ENCODE peak calls at places on chromosomes 7 and 10, in nine cellular contexts. One of them, this sample, is unnamed.

GRCh38 chr10:22463255-22463654 is 118.0 kb downstream of the SPAG6 start:
- DNase-seq in stimulated activated CD8-positive, alpha-beta memory T cell treated with anti-CD3 and anti-CD28 coated beads, Interleukin-7, amount 100 ng/mL, for 48 hours: no peak
- DNase-seq in stimulated activated naive CD8-positive, alpha-beta T cell treated with anti-CD3 and anti-CD28 coated beads, Interleukin-15, Interleukin-2, amounts not matched to agents 100 U/mL and 50 U/mL, for 24 hours: no peak
- DNase-seq in AG04450: no peak
- DNase-seq in Panc1: no peak
- DNase-seq in suprapubic skin: no peak
- DNase-seq in neural crest cell: no peak
- DNase-seq in dorsolateral prefrontal cortex: no peak
- DNase-seq in left cardiac atrium: no peak
- DNase-seq in this sample: no peak

GRCh38 chr10:51718804-51719291 is 19.5 kb upstream of the CSTF2T start:
- DNase-seq in AG04450: peak
- DNase-seq in suprapubic skin: no peak
- DNase-seq in stimulated activated CD8-positive, alpha-beta memory T cell treated with anti-CD3 and anti-CD28 coated beads, Interleukin-7, amount 100 ng/mL, for 48 hours: no peak
- DNase-seq in stimulated activated naive CD8-positive, alpha-beta T cell treated with anti-CD3 and anti-CD28 coated beads, Interleukin-15, Interleukin-2, amounts not matched to agents 100 U/mL and 50 U/mL, for 24 hours: no peak
- DNase-seq in Panc1: no peak
- DNase-seq in neural crest cell: no peak
- DNase-seq in left cardiac atrium: no peak
- DNase-seq in dorsolateral prefrontal cortex: no peak
- DNase-seq in this sample: no peak

GRCh38 chr7:77550586-77550985 is 13.5 kb downstream of the PTPN12 start:
- DNase-seq in suprapubic skin: no peak
- DNase-seq in AG04450: no peak
- DNase-seq in dorsolateral prefrontal cortex: no peak
- DNase-seq in left cardiac atrium: no peak
- DNase-seq in neural crest cell: no peak
- DNase-seq in stimulated activated CD8-positive, alpha-beta memory T cell treated with anti-CD3 and anti-CD28 coated beads, Interleukin-7, amount 100 ng/mL, for 48 hours: no peak
- DNase-seq in Panc1: no peak
- DNase-seq in stimulated activated naive CD8-positive, alpha-beta T cell treated with anti-CD3 and anti-CD28 coated beads, Interleukin-15, Interleukin-2, amounts not matched to agents 100 U/mL and 50 U/mL, for 24 hours: no peak
- DNase-seq in this sample: no peak

GRCh38 chr7:107045980-107046379 is 1.5 kb downstream of the PRKAR2B start:
- DNase-seq in dorsolateral prefrontal cortex: no peak
- DNase-seq in suprapubic skin: no peak
- DNase-seq in stimulated activated naive CD8-positive, alpha-beta T cell treated with anti-CD3 and anti-CD28 coated beads, Interleukin-15, Interleukin-2, amounts not matched to agents 100 U/mL and 50 U/mL, for 24 hours: no peak
- DNase-seq in left cardiac atrium: no peak
- DNase-seq in stimulated activated CD8-positive, alpha-beta memory T cell treated with anti-CD3 and anti-CD28 coated beads, Interleukin-7, amount 100 ng/mL, for 48 hours: no peak
- DNase-seq in AG04450: peak
- DNase-seq in Panc1: no peak
- DNase-seq in neural crest cell: no peak
- DNase-seq in this sample: no peak

GRCh38 chr7:41507686-41508268 is 195.1 kb downstream of the INHBA start:
- DNase-seq in dorsolateral prefrontal cortex: no peak
- DNase-seq in neural crest cell: no peak
- DNase-seq in stimulated activated naive CD8-positive, alpha-beta T cell treated with anti-CD3 and anti-CD28 coated beads, Interleukin-15, Interleukin-2, amounts not matched to agents 100 U/mL and 50 U/mL, for 24 hours: no peak
- DNase-seq in Panc1: no peak
- DNase-seq in left cardiac atrium: no peak
- DNase-seq in suprapubic skin: no peak
- DNase-seq in stimulated activated CD8-positive, alpha-beta memory T cell treated with anti-CD3 and anti-CD28 coated beads, Interleukin-7, amount 100 ng/mL, for 48 hours: no peak
- DNase-seq in AG04450: no peak
- DNase-seq in this sample: no peak

GRCh38 chr7:47379629-47380324 is 202.1 kb downstream of the TNS3 start:
- DNase-seq in dorsolateral prefrontal cortex: peak
- DNase-seq in AG04450: peak
- DNase-seq in stimulated activated naive CD8-positive, alpha-beta T cell treated with anti-CD3 and anti-CD28 coated beads, Interleukin-15, Interleukin-2, amounts not matched to agents 100 U/mL and 50 U/mL, for 24 hours: no peak
- DNase-seq in Panc1: no peak
- DNase-seq in suprapubic skin: no peak
- DNase-seq in left cardiac atrium: peak
- DNase-seq in stimulated activated CD8-positive, alpha-beta memory T cell treated with anti-CD3 and anti-CD28 coated beads, Interleukin-7, amount 100 ng/mL, for 48 hours: no peak
- DNase-seq in neural crest cell: peak
- DNase-seq in this sample: no peak

GRCh38 chr7:121797283-121798037 is 75.5 kb upstream of the PTPRZ1 start:
- DNase-seq in stimulated activated naive CD8-positive, alpha-beta T cell treated with anti-CD3 and anti-CD28 coated beads, Interleukin-15, Interleukin-2, amounts not matched to agents 100 U/mL and 50 U/mL, for 24 hours: no peak
- DNase-seq in AG04450: no peak
- DNase-seq in dorsolateral prefrontal cortex: peak
- DNase-seq in neural crest cell: peak
- DNase-seq in stimulated activated CD8-positive, alpha-beta memory T cell treated with anti-CD3 and anti-CD28 coated beads, Interleukin-7, amount 100 ng/mL, for 48 hours: no peak
- DNase-seq in suprapubic skin: no peak
- DNase-seq in left cardiac atrium: no peak
- DNase-seq in Panc1: no peak
- DNase-seq in this sample: no peak

GRCh38 chr10:84348860-84349259 is 20.5 kb downstream of the CCSER2 start:
- DNase-seq in AG04450: no peak
- DNase-seq in suprapubic skin: no peak
- DNase-seq in dorsolateral prefrontal cortex: no peak
- DNase-seq in stimulated activated CD8-positive, alpha-beta memory T cell treated with anti-CD3 and anti-CD28 coated beads, Interleukin-7, amount 100 ng/mL, for 48 hours: no peak
- DNase-seq in Panc1: no peak
- DNase-seq in stimulated activated naive CD8-positive, alpha-beta T cell treated with anti-CD3 and anti-CD28 coated beads, Interleukin-15, Interleukin-2, amounts not matched to agents 100 U/mL and 50 U/mL, for 24 hours: no peak
- DNase-seq in left cardiac atrium: no peak
- DNase-seq in neural crest cell: no peak
- DNase-seq in this sample: no peak

GRCh38 chr10:113681533-113682470 is 2.1 kb downstream of the CASP7 start:
- DNase-seq in stimulated activated CD8-positive, alpha-beta memory T cell treated with anti-CD3 and anti-CD28 coated beads, Interleukin-7, amount 100 ng/mL, for 48 hours: peak
- DNase-seq in left cardiac atrium: no peak
- DNase-seq in AG04450: no peak
- DNase-seq in dorsolateral prefrontal cortex: no peak
- DNase-seq in suprapubic skin: no peak
- DNase-seq in neural crest cell: no peak
- DNase-seq in Panc1: no peak
- DNase-seq in stimulated activated naive CD8-positive, alpha-beta T cell treated with anti-CD3 and anti-CD28 coated beads, Interleukin-15, Interleukin-2, amounts not matched to agents 100 U/mL and 50 U/mL, for 24 hours: peak
- DNase-seq in this sample: no peak

GRCh38 chr7:128135275-128136214 is 104.3 kb upstream of the LRRC4 start:
- DNase-seq in dorsolateral prefrontal cortex: peak
- DNase-seq in AG04450: no peak
- DNase-seq in neural crest cell: peak
- DNase-seq in stimulated activated naive CD8-positive, alpha-beta T cell treated with anti-CD3 and anti-CD28 coated beads, Interleukin-15, Interleukin-2, amounts not matched to agents 100 U/mL and 50 U/mL, for 24 hours: peak
- DNase-seq in suprapubic skin: no peak
- DNase-seq in left cardiac atrium: peak
- DNase-seq in stimulated activated CD8-positive, alpha-beta memory T cell treated with anti-CD3 and anti-CD28 coated beads, Interleukin-7, amount 100 ng/mL, for 48 hours: peak
- DNase-seq in Panc1: no peak
- DNase-seq in this sample: no peak

GRCh38 chr7:7841027-7841426 is 122.6 kb upstream of the RPA3 start:
- DNase-seq in Panc1: no peak
- DNase-seq in stimulated activated CD8-positive, alpha-beta memory T cell treated with anti-CD3 and anti-CD28 coated beads, Interleukin-7, amount 100 ng/mL, for 48 hours: no peak
- DNase-seq in AG04450: no peak
- DNase-seq in neural crest cell: no peak
- DNase-seq in suprapubic skin: no peak
- DNase-seq in stimulated activated naive CD8-positive, alpha-beta T cell treated with anti-CD3 and anti-CD28 coated beads, Interleukin-15, Interleukin-2, amounts not matched to agents 100 U/mL and 50 U/mL, for 24 hours: no peak
- DNase-seq in dorsolateral prefrontal cortex: no peak
- DNase-seq in left cardiac atrium: no peak
- DNase-seq in this sample: no peak

GRCh38 chr10:132408823-132409666 is 12.0 kb downstream of the PWWP2B start:
- DNase-seq in stimulated activated naive CD8-positive, alpha-beta T cell treated with anti-CD3 and anti-CD28 coated beads, Interleukin-15, Interleukin-2, amounts not matched to agents 100 U/mL and 50 U/mL, for 24 hours: no peak
- DNase-seq in Panc1: no peak
- DNase-seq in neural crest cell: no peak
- DNase-seq in stimulated activated CD8-positive, alpha-beta memory T cell treated with anti-CD3 and anti-CD28 coated beads, Interleukin-7, amount 100 ng/mL, for 48 hours: no peak
- DNase-seq in dorsolateral prefrontal cortex: no peak
- DNase-seq in left cardiac atrium: no peak
- DNase-seq in suprapubic skin: no peak
- DNase-seq in AG04450: no peak
- DNase-seq in this sample: no peak

GRCh38 chr7:66571568-66571967 is 57.1 kb upstream of the KCTD7 start:
- DNase-seq in left cardiac atrium: no peak
- DNase-seq in suprapubic skin: no peak
- DNase-seq in dorsolateral prefrontal cortex: no peak
- DNase-seq in stimulated activated naive CD8-positive, alpha-beta T cell treated with anti-CD3 and anti-CD28 coated beads, Interleukin-15, Interleukin-2, amounts not matched to agents 100 U/mL and 50 U/mL, for 24 hours: no peak
- DNase-seq in AG04450: no peak
- DNase-seq in neural crest cell: no peak
- DNase-seq in Panc1: no peak
- DNase-seq in stimulated activated CD8-positive, alpha-beta memory T cell treated with anti-CD3 and anti-CD28 coated beads, Interleukin-7, amount 100 ng/mL, for 48 hours: no peak
- DNase-seq in this sample: no peak

GRCh38 chr7:101167645-101168411 is 2.5 kb upstream of the VGF start:
- DNase-seq in left cardiac atrium: no peak
- DNase-seq in stimulated activated naive CD8-positive, alpha-beta T cell treated with anti-CD3 and anti-CD28 coated beads, Interleukin-15, Interleukin-2, amounts not matched to agents 100 U/mL and 50 U/mL, for 24 hours: no peak
- DNase-seq in AG04450: no peak
- DNase-seq in Panc1: no peak
- DNase-seq in stimulated activated CD8-positive, alpha-beta memory T cell treated with anti-CD3 and anti-CD28 coated beads, Interleukin-7, amount 100 ng/mL, for 48 hours: no peak
- DNase-seq in neural crest cell: no peak
- DNase-seq in suprapubic skin: no peak
- DNase-seq in dorsolateral prefrontal cortex: no peak
- DNase-seq in this sample: no peak

GRCh38 chr10:94193466-94193924 is 169.2 kb downstream of the NOC3L start:
- DNase-seq in dorsolateral prefrontal cortex: no peak
- DNase-seq in Panc1: no peak
- DNase-seq in neural crest cell: no peak
- DNase-seq in AG04450: peak
- DNase-seq in stimulated activated naive CD8-positive, alpha-beta T cell treated with anti-CD3 and anti-CD28 coated beads, Interleukin-15, Interleukin-2, amounts not matched to agents 100 U/mL and 50 U/mL, for 24 hours: no peak
- DNase-seq in left cardiac atrium: no peak
- DNase-seq in suprapubic skin: no peak
- DNase-seq in stimulated activated CD8-positive, alpha-beta memory T cell treated with anti-CD3 and anti-CD28 coated beads, Interleukin-7, amount 100 ng/mL, for 48 hours: no peak
- DNase-seq in this sample: no peak

GRCh38 chr10:126153686-126154628 is 234.3 kb downstream of the ADAM12 start:
- DNase-seq in neural crest cell: no peak
- DNase-seq in suprapubic skin: no peak
- DNase-seq in AG04450: no peak
- DNase-seq in Panc1: no peak
- DNase-seq in left cardiac atrium: no peak
- DNase-seq in dorsolateral prefrontal cortex: no peak
- DNase-seq in stimulated activated CD8-positive, alpha-beta memory T cell treated with anti-CD3 and anti-CD28 coated beads, Interleukin-7, amount 100 ng/mL, for 48 hours: no peak
- DNase-seq in stimulated activated naive CD8-positive, alpha-beta T cell treated with anti-CD3 and anti-CD28 coated beads, Interleukin-15, Interleukin-2, amounts not matched to agents 100 U/mL and 50 U/mL, for 24 hours: no peak
- DNase-seq in this sample: no peak

GRCh38 chr7:80089341-80089740 is 45.3 kb upstream of the GNAI1 start:
- DNase-seq in neural crest cell: no peak
- DNase-seq in Panc1: no peak
- DNase-seq in stimulated activated naive CD8-positive, alpha-beta T cell treated with anti-CD3 and anti-CD28 coated beads, Interleukin-15, Interleukin-2, amounts not matched to agents 100 U/mL and 50 U/mL, for 24 hours: no peak
- DNase-seq in AG04450: no peak
- DNase-seq in dorsolateral prefrontal cortex: no peak
- DNase-seq in suprapubic skin: no peak
- DNase-seq in stimulated activated CD8-positive, alpha-beta memory T cell treated with anti-CD3 and anti-CD28 coated beads, Interleukin-7, amount 100 ng/mL, for 48 hours: no peak
- DNase-seq in left cardiac atrium: no peak
- DNase-seq in this sample: no peak

GRCh38 chr7:101399759-101400158 is 37.1 kb downstream of the COL26A1 start:
- DNase-seq in Panc1: no peak
- DNase-seq in AG04450: no peak
- DNase-seq in left cardiac atrium: no peak
- DNase-seq in stimulated activated CD8-positive, alpha-beta memory T cell treated with anti-CD3 and anti-CD28 coated beads, Interleukin-7, amount 100 ng/mL, for 48 hours: no peak
- DNase-seq in neural crest cell: no peak
- DNase-seq in stimulated activated naive CD8-positive, alpha-beta T cell treated with anti-CD3 and anti-CD28 coated beads, Interleukin-15, Interleukin-2, amounts not matched to agents 100 U/mL and 50 U/mL, for 24 hours: no peak
- DNase-seq in dorsolateral prefrontal cortex: no peak
- DNase-seq in suprapubic skin: no peak
- DNase-seq in this sample: no peak

GRCh38 chr7:155363852-155364600 is 66.3 kb downstream of the INSIG1 start:
- DNase-seq in stimulated activated naive CD8-positive, alpha-beta T cell treated with anti-CD3 and anti-CD28 coated beads, Interleukin-15, Interleukin-2, amounts not matched to agents 100 U/mL and 50 U/mL, for 24 hours: no peak
- DNase-seq in left cardiac atrium: peak
- DNase-seq in AG04450: no peak
- DNase-seq in stimulated activated CD8-positive, alpha-beta memory T cell treated with anti-CD3 and anti-CD28 coated beads, Interleukin-7, amount 100 ng/mL, for 48 hours: no peak
- DNase-seq in neural crest cell: no peak
- DNase-seq in dorsolateral prefrontal cortex: no peak
- DNase-seq in suprapubic skin: peak
- DNase-seq in Panc1: no peak
- DNase-seq in this sample: no peak

GRCh38 chr10:33190406-33190805 is 144.1 kb downstream of the NRP1 start:
- DNase-seq in Panc1: no peak
- DNase-seq in suprapubic skin: no peak
- DNase-seq in stimulated activated naive CD8-positive, alpha-beta T cell treated with anti-CD3 and anti-CD28 coated beads, Interleukin-15, Interleukin-2, amounts not matched to agents 100 U/mL and 50 U/mL, for 24 hours: no peak
- DNase-seq in AG04450: no peak
- DNase-seq in left cardiac atrium: no peak
- DNase-seq in neural crest cell: no peak
- DNase-seq in dorsolateral prefrontal cortex: no peak
- DNase-seq in stimulated activated CD8-positive, alpha-beta memory T cell treated with anti-CD3 and anti-CD28 coated beads, Interleukin-7, amount 100 ng/mL, for 48 hours: no peak
- DNase-seq in this sample: no peak

GRCh38 chr7:2081526-2082356 is 151.0 kb downstream of the MAD1L1 start:
- DNase-seq in AG04450: no peak
- DNase-seq in left cardiac atrium: no peak
- DNase-seq in dorsolateral prefrontal cortex: no peak
- DNase-seq in suprapubic skin: no peak
- DNase-seq in stimulated activated CD8-positive, alpha-beta memory T cell treated with anti-CD3 and anti-CD28 coated beads, Interleukin-7, amount 100 ng/mL, for 48 hours: no peak
- DNase-seq in Panc1: no peak
- DNase-seq in stimulated activated naive CD8-positive, alpha-beta T cell treated with anti-CD3 and anti-CD28 coated beads, Interleukin-15, Interleukin-2, amounts not matched to agents 100 U/mL and 50 U/mL, for 24 hours: no peak
- DNase-seq in neural crest cell: no peak
- DNase-seq in this sample: no peak

GRCh38 chr7:5433181-5433580 is 9.5 kb upstream of the TNRC18 start:
- DNase-seq in stimulated activated CD8-positive, alpha-beta memory T cell treated with anti-CD3 and anti-CD28 coated beads, Interleukin-7, amount 100 ng/mL, for 48 hours: no peak
- DNase-seq in Panc1: no peak
- DNase-seq in stimulated activated naive CD8-positive, alpha-beta T cell treated with anti-CD3 and anti-CD28 coated beads, Interleukin-15, Interleukin-2, amounts not matched to agents 100 U/mL and 50 U/mL, for 24 hours: no peak
- DNase-seq in suprapubic skin: no peak
- DNase-seq in neural crest cell: no peak
- DNase-seq in dorsolateral prefrontal cortex: no peak
- DNase-seq in AG04450: no peak
- DNase-seq in left cardiac atrium: no peak
- DNase-seq in this sample: no peak

GRCh38 chr10:10818082-10818481 is 199.6 kb upstream of the CELF2 start:
- DNase-seq in stimulated activated CD8-positive, alpha-beta memory T cell treated with anti-CD3 and anti-CD28 coated beads, Interleukin-7, amount 100 ng/mL, for 48 hours: no peak
- DNase-seq in stimulated activated naive CD8-positive, alpha-beta T cell treated with anti-CD3 and anti-CD28 coated beads, Interleukin-15, Interleukin-2, amounts not matched to agents 100 U/mL and 50 U/mL, for 24 hours: no peak
- DNase-seq in neural crest cell: no peak
- DNase-seq in left cardiac atrium: peak
- DNase-seq in dorsolateral prefrontal cortex: no peak
- DNase-seq in AG04450: no peak
- DNase-seq in suprapubic skin: no peak
- DNase-seq in Panc1: no peak
- DNase-seq in this sample: no peak

GRCh38 chr10:124095096-124095495 is 1.7 kb upstream of the CHST15 start:
- DNase-seq in stimulated activated CD8-positive, alpha-beta memory T cell treated with anti-CD3 and anti-CD28 coated beads, Interleukin-7, amount 100 ng/mL, for 48 hours: no peak
- DNase-seq in dorsolateral prefrontal cortex: no peak
- DNase-seq in stimulated activated naive CD8-positive, alpha-beta T cell treated with anti-CD3 and anti-CD28 coated beads, Interleukin-15, Interleukin-2, amounts not matched to agents 100 U/mL and 50 U/mL, for 24 hours: no peak
- DNase-seq in AG04450: no peak
- DNase-seq in left cardiac atrium: no peak
- DNase-seq in suprapubic skin: no peak
- DNase-seq in neural crest cell: no peak
- DNase-seq in Panc1: no peak
- DNase-seq in this sample: no peak